ENCODE peak calls at places on chromosomes 16 and 17, in nine cellular contexts. N, F, G, I, O, H, C, Q and U are unnamed samples.

GRCh38 chr16:19153876-19154275 is 14.2 kb upstream of the SYT17 start:
- DNase-seq in I (no peak), F (no peak), G (peak; percentile 33), Q (no peak), C (no peak), H (no peak), N (peak; percentile 33), O (no peak), U (no peak)

GRCh38 chr17:81871387-81872120 is 417 bp upstream of the ARHGDIA start:
- DNase-seq in F (peak; percentile 47), H (peak; percentile 95), C (peak; percentile 39), N (peak; percentile 93), Q (peak; percentile 87), I (peak; percentile 95), G (peak; percentile 96), O (peak; percentile 95), U (peak; percentile 73)

GRCh38 chr17:14201087-14201486 is 35.6 kb downstream of the CDRT15 start:
- DNase-seq in G (no peak), N (no peak), Q (no peak), I (no peak), F (no peak), C (no peak), H (no peak), O (no peak), U (no peak)

GRCh38 chr17:5591966-5592365 is 7.7 kb upstream of the NLRP1 start:
- DNase-seq in O (no peak), N (no peak), H (peak; percentile 36), G (no peak), F (no peak), I (no peak), Q (no peak), C (no peak), U (no peak)

GRCh38 chr16:51508813-51509212 is 357.7 kb upstream of the SALL1 start:
- DNase-seq in N (no peak), G (no peak), Q (no peak), I (no peak), F (peak; percentile 15), H (no peak), C (no peak), O (no peak), U (no peak)

GRCh38 chr17:78144146-78144719 is 2.0 kb upstream of the C17orf99 start:
- DNase-seq in C (no peak), I (peak; percentile 92), Q (no peak), G (peak; percentile 86), F (peak; percentile 56), H (no peak), N (no peak), O (peak; percentile 75), U (peak; percentile 78)

GRCh38 chr16:85430523-85431381 is 182.4 kb upstream of the GSE1 start:
- DNase-seq in G (no peak), O (no peak), F (no peak), I (no peak), H (no peak), Q (peak; percentile 10), N (no peak), C (no peak), U (peak; percentile 55)

GRCh38 chr17:47967607-47968252 is 3.2 kb upstream of the CDK5RAP3 start:
- DNase-seq in N (peak; percentile 83), C (no peak), Q (no peak), G (no peak), F (peak; percentile 38), H (no peak), O (no peak), I (no peak), U (peak; percentile 80)

GRCh38 chr17:81959362-81960129 is 1.4 kb downstream of the NOTUM start:
- DNase-seq in H (peak; percentile 76), O (peak; percentile 68), I (peak; percentile 75), Q (peak; percentile 65), C (no peak), F (no peak), N (peak; percentile 41), G (peak; percentile 76), U (peak; percentile 73)

GRCh38 chr16:4800290-4801041 is 2.0 kb downstream of the ROGDI start:
- DNase-seq in F (no peak), N (peak; percentile 40), O (peak; percentile 65), G (no peak), C (no peak), H (no peak), Q (no peak), I (peak; percentile 65), U (no peak)

GRCh38 chr16:87326151-87326571 is 9.0 kb upstream of the C16orf95 start:
- DNase-seq in H (no peak), I (no peak), N (no peak), O (no peak), Q (no peak), F (no peak), G (no peak), C (no peak), U (peak; percentile 54)

GRCh38 chr16:17321824-17322223 is 148.9 kb downstream of the XYLT1 start:
- DNase-seq in O (no peak), G (no peak), Q (no peak), N (no peak), H (no peak), C (no peak), I (no peak), F (no peak), U (no peak)

DNA sequence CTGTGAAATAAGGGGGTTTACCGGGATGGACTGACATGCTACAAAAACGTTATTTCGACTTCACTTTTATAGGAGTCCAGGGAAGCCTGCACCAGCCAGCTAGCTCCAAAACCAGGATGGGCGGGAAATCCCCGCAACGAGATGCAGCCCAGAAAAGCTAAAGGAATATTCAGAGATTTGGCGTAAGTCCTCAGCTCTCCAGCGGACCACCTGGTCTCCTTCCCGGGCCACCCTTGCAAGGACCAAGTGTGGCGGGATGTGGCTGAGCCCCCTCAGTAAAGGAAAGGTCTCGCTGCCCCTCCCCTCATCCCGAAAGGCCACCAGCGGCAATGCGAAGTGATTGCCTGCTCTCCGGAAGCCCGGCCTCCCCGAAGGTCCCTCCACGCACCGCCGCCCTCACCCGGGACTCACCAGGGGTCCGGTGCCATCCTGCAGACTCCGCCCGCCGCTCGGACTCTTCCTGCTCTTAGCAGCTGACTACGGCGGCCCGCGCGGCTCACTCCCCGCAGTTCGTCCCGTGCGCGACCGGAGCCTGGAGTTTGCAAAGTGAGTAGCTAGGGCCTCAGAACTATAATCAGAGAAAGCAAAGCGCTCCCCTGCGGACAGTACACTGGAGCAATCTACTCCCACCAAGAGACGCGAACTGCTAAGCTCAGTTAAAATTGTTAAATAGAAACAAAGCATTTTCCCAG is at the start of gene STX8:
- DNase-seq in I (peak; percentile 94), Q (peak; percentile 79), H (peak; percentile 94), C (peak; percentile 61), G (peak; percentile 85), F (peak; percentile 75), O (peak; percentile 90), N (peak; percentile 78), U (peak; percentile 95)
- TF ChIP-seq CTCF in I (no peak), Q (no peak), H (peak; percentile 14), C (no peak), G (no peak), F (peak; percentile 19), O (no peak), N (no peak), U (no peak)

GRCh38 chr17:57662644-57663308 is 82.3 kb downstream of the CCDC182 start:
- DNase-seq in H (peak; percentile 91), O (peak; percentile 94), F (peak; percentile 98), C (peak; percentile 96), N (peak; percentile 98), Q (peak; percentile 91), G (peak; percentile 97), I (peak; percentile 96), U (peak; percentile 99)
- TF ChIP-seq CTCF in H (no peak), O (no peak), F (no peak), C (no peak), N (no peak), Q (no peak), G (no peak), I (peak; percentile 20), U (no peak)

GRCh38 chr16:84144301-84144858 is 597 bp downstream of the HSDL1 start:
- DNase-seq in N (peak; percentile 22), O (peak; percentile 35), I (peak; percentile 32), H (no peak), C (no peak), Q (peak; percentile 32), F (no peak), G (peak; percentile 51), U (no peak)
- TF ChIP-seq CTCF in N (peak; percentile 16), O (no peak), I (no peak), H (no peak), C (peak; percentile 42), Q (no peak), F (peak; percentile 5), G (no peak), U (peak; percentile 18)

DNA sequence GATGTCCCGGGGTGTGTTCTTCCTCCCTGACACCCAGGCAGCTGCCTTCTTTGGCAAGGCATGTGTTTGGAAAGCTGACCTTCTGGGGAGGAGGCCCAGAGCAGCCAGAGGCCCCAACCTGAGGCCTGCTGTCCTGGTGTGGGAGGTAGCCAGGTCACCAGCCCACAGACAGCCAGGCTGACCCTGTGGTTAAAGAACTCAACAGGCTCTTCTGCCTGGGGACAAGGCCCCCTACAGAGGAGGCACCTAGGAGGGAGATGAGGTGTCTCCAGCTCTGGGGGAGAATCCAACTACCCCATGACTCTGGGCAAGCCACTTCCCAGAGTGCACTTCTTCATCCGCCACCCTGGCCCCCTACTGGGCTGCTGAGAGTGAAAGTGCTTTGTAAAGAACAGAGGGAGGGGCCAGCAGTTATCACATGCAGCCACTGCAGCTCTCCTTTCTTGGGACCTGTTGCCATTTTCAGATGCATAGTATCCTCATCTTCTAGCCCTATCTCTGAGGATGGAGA is 13.1 kb upstream of the SREBF1 start:
- DNase-seq in C (no peak), G (no peak), N (no peak), H (no peak), Q (no peak), F (no peak), O (no peak), I (peak; percentile 42), U (no peak)
- TF ChIP-seq CTCF in C (peak; percentile 42), G (no peak), N (no peak), H (peak; percentile 35), Q (no peak), F (peak; percentile 40), O (no peak), I (peak; percentile 53), U (no peak)

DNA sequence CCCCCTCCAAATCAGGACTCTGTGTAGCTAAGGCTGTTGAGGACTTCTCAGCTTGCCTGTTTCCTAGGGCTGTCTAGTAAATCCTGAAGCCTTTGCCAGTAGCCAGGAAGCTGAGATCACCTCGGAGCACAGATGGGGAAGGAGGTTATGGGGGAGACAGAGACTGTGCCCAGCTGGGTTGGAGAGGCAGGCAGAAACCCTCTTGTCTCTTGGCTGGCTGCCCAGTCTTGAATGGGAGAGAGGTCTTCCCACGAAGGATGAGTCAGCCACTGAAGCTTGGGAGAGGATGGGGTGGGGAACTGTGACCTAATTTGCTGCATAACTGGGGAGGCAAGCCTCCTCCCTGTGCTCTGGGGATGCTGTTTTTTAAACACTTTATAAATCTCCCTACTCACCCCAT is 69.8 kb downstream of the SHISA9 start:
- DNase-seq in I (no peak), G (no peak), N (peak; percentile 28), C (peak; percentile 94), H (no peak), Q (peak; percentile 37), F (no peak), O (no peak), U (peak; percentile 86)
- TF ChIP-seq CTCF in I (no peak), G (no peak), N (no peak), C (no peak), H (no peak), Q (no peak), F (no peak), O (no peak), U (no peak)

GRCh38 chr17:9402590-9403199 is 172.9 kb downstream of the STX8 start:
- DNase-seq in N (no peak), O (no peak), F (no peak), G (peak; percentile 43), I (no peak), C (no peak), Q (no peak), H (no peak), U (no peak)
- TF ChIP-seq CTCF in N (no peak), O (no peak), F (peak; percentile 46), G (peak; percentile 32), I (peak; percentile 42), C (peak; percentile 32), Q (peak; percentile 25), H (peak; percentile 71), U (peak; percentile 32)